ENCODE peak calls at places on chromosomes 3 and 15, in four cellular contexts. N is heart left ventricle, L is esophagus squamous epithelium, Y is A549. H is an unnamed sample.
A peak's percentile ranks its signal among the peaks of the same experiment; 100 is the strongest.

GRCh38 chr3:129740120-129740519 is 133.6 kb upstream of the PLXND1 start:
- DNase-seq in N (no peak), L (no peak), Y (no peak), H (no peak)

GRCh38 chr3:197466586-197467399 is 89.0 kb downstream of the BDH1 start:
- DNase-seq in N (no peak), L (no peak), Y (peak; percentile 44), H (no peak)

GRCh38 chr3:40763812-40764211 is 239.1 kb downstream of the ZNF621 start:
- DNase-seq in N (no peak), L (no peak), Y (peak; percentile 6), H (no peak)

GRCh38 chr15:73357999-73358665 is 10.6 kb downstream of the HCN4 start:
- DNase-seq in N (no peak), L (no peak), Y (no peak), H (no peak)

GRCh38 chr3:142850395-142851023 is 38.4 kb downstream of the PCOLCE2 start:
- DNase-seq in N (no peak), L (no peak), Y (peak; percentile 80), H (no peak)

GRCh38 chr3:187623285-187623814 is 46.8 kb downstream of the SST start:
- DNase-seq in N (no peak), L (no peak), Y (no peak), H (no peak)

GRCh38 chr15:69595009-69595825 is 142.6 kb downstream of the RPLP1 start:
- DNase-seq in N (peak; percentile 82), L (no peak), Y (peak; percentile 56), H (no peak)

GRCh38 chr3:4884901-4885300 is 94.3 kb upstream of the BHLHE40 start:
- DNase-seq in N (no peak), L (no peak), Y (no peak), H (no peak)

GRCh38 chr3:46284981-46285683 is 42.9 kb downstream of the CCR3 start:
- DNase-seq in N (no peak), L (no peak), Y (no peak), H (no peak)

GRCh38 chr3:142447308-142447851 is 457 bp downstream of the XRN1 start:
- DNase-seq in N (peak; percentile 70), L (no peak), Y (peak; percentile 49), H (peak; percentile 87)

GRCh38 chr3:117355566-117355965 is 646.0 kb downstream of the TUSC7 start:
- DNase-seq in N (no peak), L (no peak), Y (peak; percentile 41), H (no peak)

DNA sequence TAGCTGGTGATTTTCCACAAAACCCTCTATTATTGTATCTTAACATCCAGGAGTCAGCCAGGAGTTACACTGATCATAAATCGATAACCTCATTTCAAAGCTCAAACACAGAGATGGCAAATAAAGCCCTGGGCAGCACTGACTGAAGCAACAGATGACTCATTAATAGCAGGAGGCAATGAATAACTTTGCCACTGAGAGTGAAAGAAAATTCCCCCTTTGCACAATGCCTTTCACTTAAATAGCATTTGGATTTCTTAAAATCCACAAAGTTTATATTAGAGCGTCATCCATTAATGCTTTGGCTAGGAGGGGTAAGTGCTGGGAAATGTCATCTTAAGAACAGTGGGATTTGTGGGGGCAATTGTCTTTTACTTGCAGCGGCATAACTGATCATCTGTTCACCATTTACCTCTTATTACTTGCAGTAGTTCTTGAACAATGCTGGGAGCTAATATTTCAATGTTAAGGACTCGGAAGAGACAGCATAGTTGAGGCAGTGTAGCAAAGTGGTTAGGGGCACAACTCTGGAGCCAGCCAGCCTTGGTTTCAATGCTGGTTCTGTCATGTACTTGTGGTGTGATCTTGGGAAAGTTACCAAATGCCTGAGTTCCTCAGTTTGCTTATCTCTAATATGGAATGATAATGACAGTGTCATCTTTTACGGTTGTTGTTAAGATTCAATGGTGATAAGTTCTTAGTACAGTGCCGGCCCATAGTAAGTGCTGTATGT is 630.4 kb upstream of the TBL1XR1 start:
- DNase-seq in N (no peak), L (no peak), Y (peak; percentile 70), H (no peak)
- TF ChIP-seq POLR2A in N (no peak), L (no peak), Y (no peak), H (no peak)

DNA sequence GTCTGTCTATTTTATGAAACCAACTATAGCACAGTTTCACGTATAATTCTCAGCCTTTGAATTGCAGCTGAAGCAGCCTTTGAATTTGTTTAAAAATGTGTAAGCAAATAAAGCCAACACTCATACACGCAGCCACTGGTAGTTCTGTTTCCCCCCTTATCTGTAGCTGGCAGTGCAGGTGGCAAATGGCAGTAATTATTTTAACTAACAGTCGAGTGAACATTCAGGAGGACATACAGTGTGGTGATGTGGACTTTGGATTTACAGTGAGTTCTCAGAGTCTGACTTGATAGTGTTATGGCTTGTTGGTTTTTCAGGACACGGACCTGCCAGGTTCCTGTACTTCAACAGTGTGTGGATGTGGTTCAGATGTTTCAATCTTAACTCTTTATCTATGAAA is 64.0 kb upstream of the SKOR1 start:
- DNase-seq in N (no peak), L (no peak), Y (no peak), H (no peak)
- H3K4me3 ChIP-seq in N (no peak overlapping the region), L (no peak overlapping the region), Y (no peak overlapping the region), H (no peak overlapping the region)

DNA sequence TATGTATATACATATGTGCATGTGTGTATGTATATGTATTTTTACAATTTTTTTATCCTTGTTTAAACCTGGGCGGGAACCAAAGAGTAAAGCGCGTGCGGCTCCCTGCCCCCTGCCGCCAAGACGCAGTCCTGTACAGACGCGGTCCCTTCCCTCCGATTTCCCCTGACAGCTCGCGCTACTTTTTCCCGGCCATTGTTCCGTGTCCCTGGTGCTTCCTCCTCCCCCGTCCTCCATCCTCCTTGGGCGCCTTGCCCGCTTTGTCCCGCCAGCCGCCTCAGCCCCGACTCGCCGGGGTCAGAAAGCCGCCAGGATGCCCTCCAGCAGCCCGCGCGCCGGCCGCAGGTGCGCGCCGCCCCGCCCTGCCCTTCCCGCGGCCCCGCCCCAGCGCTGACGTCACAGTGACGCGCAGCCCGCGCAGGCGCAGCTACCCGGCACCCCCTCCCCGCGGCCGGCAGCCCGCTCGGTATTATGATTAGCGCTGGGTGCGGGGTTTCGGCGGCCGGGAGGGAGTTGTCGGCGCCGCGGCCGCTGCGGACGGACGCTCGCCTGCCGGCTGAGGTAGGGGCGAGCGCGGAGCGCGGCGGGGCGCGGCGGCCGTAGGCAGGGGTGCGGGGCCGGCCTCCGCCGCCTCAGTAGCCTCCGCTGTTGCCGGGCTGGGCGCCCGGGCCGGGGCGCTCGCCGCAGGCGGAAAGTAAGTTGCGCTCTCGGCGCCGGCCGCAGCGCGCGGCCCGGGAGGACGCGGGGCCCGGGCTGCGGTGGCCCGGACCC is at the start of gene SNRK:
- DNase-seq in N (peak; percentile 97), L (peak; percentile 30), Y (peak; percentile 68), H (peak; percentile 71)
- TF ChIP-seq POLR2A in N (peak; percentile 95), L (no peak), Y (peak; percentile 41), H (peak; percentile 44)

DNA sequence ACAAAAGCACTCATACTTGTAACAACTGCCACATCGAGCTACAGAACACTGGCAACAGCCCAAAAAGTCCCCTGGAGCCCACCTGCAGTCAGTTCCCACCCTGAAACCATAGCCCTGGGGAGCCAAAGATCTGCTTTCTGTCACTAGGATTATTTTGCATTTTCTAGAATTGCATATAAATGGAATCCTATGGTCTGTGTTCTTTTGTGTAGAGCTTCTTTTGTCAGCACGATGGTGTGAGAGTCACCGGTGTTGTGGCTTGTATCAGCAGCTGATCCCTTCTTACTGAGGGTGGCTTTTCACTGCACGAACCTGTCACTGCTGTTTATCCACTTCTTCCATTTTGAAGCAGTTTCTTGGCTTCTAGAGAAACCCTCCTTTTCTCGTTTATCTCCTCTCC is 60.1 kb upstream of the PRR23E start:
- DNase-seq in N (no peak), L (no peak), Y (no peak), H (no peak)
- H3K4me3 ChIP-seq in N (no peak overlapping the region), L (no peak overlapping the region), Y (no peak overlapping the region), H (no peak overlapping the region)

DNA sequence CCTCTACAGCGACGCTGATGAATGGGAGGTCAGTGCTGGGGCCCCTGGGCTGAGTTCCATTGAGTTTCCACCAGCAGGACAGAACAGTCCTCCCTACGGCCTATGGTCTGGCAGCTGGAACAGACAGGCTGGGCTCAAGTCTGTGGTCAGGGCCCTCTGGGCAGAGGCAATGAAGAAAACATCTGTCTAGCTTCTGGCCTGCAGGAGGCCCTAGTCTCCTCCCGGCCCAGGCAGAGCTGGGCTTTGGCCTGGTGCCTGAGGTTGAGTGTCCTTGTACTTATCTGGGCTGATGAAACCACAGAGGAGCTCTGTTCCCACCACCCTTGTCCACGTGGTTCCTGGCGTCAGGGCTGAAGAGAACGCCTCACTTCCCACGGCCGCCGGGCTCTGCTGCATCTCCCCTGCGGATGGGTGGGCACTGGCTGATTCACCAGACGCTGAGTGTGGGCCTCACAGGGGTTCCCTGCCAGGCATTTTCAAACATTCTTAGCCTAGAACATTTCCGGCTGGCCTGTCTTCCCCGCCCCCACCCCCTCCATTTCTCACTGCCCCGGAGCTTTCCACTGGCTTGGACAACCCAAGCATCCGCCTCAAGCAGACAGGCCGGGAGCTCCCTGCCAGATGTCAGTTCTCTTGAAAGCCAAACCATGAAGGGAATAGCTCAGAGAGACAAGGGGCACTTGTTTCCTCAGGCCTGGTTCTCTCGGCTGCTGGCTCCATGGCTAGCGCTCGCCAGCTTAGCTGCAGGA is 20.3 kb downstream of the PPCDC start:
- DNase-seq in N (peak; percentile 97), L (peak; percentile 59), Y (peak; percentile 48), H (peak; percentile 98)
- TF ChIP-seq POLR2A in N (peak; percentile 29), L (no peak), Y (no peak), H (no peak)